ENCODE peak calls at places on chromosomes 2 and 18, in eight cellular contexts. Q is CD4-positive, alpha-beta T cell; D is astrocyte; W is mammary epithelial cell; I is ovary; Y is uterus; H is neural crest cell; R is cardiac muscle cell. O is an unnamed sample.

GRCh38 chr18:7615840-7616239 is 48.7 kb downstream of the PTPRM start:
- DNase-seq in Q (no peak), D (no peak), W (no peak), I (no peak), Y (no peak), H (no peak), R (no peak), O (no peak)

GRCh38 chr18:72086421-72086820 is 457.7 kb downstream of the CBLN2 start:
- DNase-seq in Q (no peak), D (peak; percentile 4), W (no peak), I (no peak), Y (no peak), H (no peak), R (peak; percentile 52), O (no peak)

GRCh38 chr2:26485099-26485498 is 7.2 kb upstream of the OTOF start:
- DNase-seq in Q (no peak), D (no peak), W (no peak), I (no peak), Y (no peak), H (no peak), R (no peak), O (no peak)

GRCh38 chr2:51103205-51103604 is 71.3 kb upstream of the NRXN1 start:
- DNase-seq in Q (no peak), D (peak; percentile 51), W (peak; percentile 5), I (no peak), Y (no peak), H (peak; percentile 2), R (peak; percentile 85), O (no peak)

GRCh38 chr2:71235930-71236587 is 9.2 kb upstream of the PAIP2B start:
- DNase-seq in Q (no peak), D (no peak), W (no peak), I (no peak), Y (no peak), H (no peak), R (no peak), O (no peak)

GRCh38 chr2:78418041-78418440 is 607.5 kb upstream of the REG3G start:
- DNase-seq in Q (no peak), D (no peak), W (no peak), I (no peak), Y (no peak), H (no peak), R (no peak), O (no peak)

GRCh38 chr2:27624943-27625342 is 3.9 kb downstream of the CCDC121 start:
- DNase-seq in Q (no peak), D (no peak), W (no peak), I (no peak), Y (no peak), H (no peak), R (no peak), O (no peak)

GRCh38 chr2:29033656-29034055 is 40.7 kb downstream of the PCARE start:
- DNase-seq in Q (no peak), D (peak; percentile 11), W (no peak), I (no peak), Y (no peak), H (no peak), R (no peak), O (no peak)

GRCh38 chr2:234795974-234796690 is 155.7 kb upstream of the SH3BP4 start:
- DNase-seq in Q (no peak), D (no peak), W (no peak), I (no peak), Y (no peak), H (no peak), R (no peak), O (no peak)

GRCh38 chr2:163801499-163801893 is 65.7 kb upstream of the FIGN start:
- DNase-seq in Q (no peak), D (no peak), W (no peak), I (no peak), Y (no peak), H (no peak), R (no peak), O (no peak)

GRCh38 chr2:28128281-28128950 is 237.9 kb downstream of the BABAM2 start:
- DNase-seq in Q (no peak), D (no peak), W (no peak), I (no peak), Y (no peak), H (no peak), R (no peak), O (no peak)

GRCh38 chr2:127569274-127570065 is 34.0 kb downstream of the MYO7B start:
- DNase-seq in Q (no peak), D (peak; percentile 76), W (peak; percentile 70), I (no peak), Y (no peak), H (no peak), R (no peak), O (no peak)

GRCh38 chr2:25491966-25492532 is 150.3 kb upstream of the DNMT3A start:
- DNase-seq in Q (no peak), D (peak; percentile 79), W (no peak), I (no peak), Y (no peak), H (no peak), R (no peak), O (no peak)

GRCh38 chr2:199457147-199458016 is at the start of gene SATB2:
- DNase-seq in Q (no peak), D (peak; percentile 76), W (peak; percentile 79), I (no peak), Y (no peak), H (peak; percentile 39), R (peak; percentile 61), O (peak; percentile 34)

GRCh38 chr2:100413586-100413985 is 3.9 kb downstream of the CHST10 start:
- DNase-seq in Q (no peak), D (no peak), W (no peak), I (no peak), Y (no peak), H (no peak), R (no peak), O (no peak)

GRCh38 chr2:34447097-34447496 is 848.0 kb upstream of the FAM98A start:
- DNase-seq in Q (no peak), D (no peak), W (no peak), I (no peak), Y (no peak), H (no peak), R (no peak), O (no peak)

GRCh38 chr2:222861411-222862067 is 703 bp downstream of the ACSL3 start:
- DNase-seq in Q (peak; percentile 24), D (no peak), W (peak; percentile 17), I (peak; percentile 48), Y (peak; percentile 55), H (no peak), R (no peak), O (peak; percentile 51)

GRCh38 chr2:61969376-61969775 is 63.9 kb downstream of the COMMD1 start:
- DNase-seq in Q (no peak), D (no peak), W (peak; percentile 28), I (no peak), Y (no peak), H (no peak), R (no peak), O (no peak)

GRCh38 chr2:218276986-218277755 is 6.9 kb downstream of the PNKD start:
- DNase-seq in Q (no peak), D (no peak), W (no peak), I (no peak), Y (no peak), H (no peak), R (no peak), O (no peak)

GRCh38 chr2:222318712-222319575 is 20.1 kb upstream of the PAX3 start:
- DNase-seq in Q (no peak), D (no peak), W (no peak), I (no peak), Y (peak; percentile 58), H (peak; percentile 35), R (peak; percentile 77), O (peak; percentile 75)

GRCh38 chr18:74190086-74190485 is 41.8 kb downstream of the TIMM21 start:
- DNase-seq in Q (no peak), D (peak; percentile 30), W (no peak), I (no peak), Y (no peak), H (no peak), R (no peak), O (no peak)

GRCh38 chr2:191165190-191165643 is 14.4 kb upstream of the STAT4 start:
- DNase-seq in Q (no peak), D (no peak), W (peak; percentile 58), I (no peak), Y (no peak), H (no peak), R (peak; percentile 58), O (peak; percentile 31)

GRCh38 chr2:88843061-88843460 is 151.6 kb downstream of the RPIA start:
- DNase-seq in Q (no peak), D (no peak), W (no peak), I (no peak), Y (no peak), H (no peak), R (no peak), O (no peak)

DNA sequence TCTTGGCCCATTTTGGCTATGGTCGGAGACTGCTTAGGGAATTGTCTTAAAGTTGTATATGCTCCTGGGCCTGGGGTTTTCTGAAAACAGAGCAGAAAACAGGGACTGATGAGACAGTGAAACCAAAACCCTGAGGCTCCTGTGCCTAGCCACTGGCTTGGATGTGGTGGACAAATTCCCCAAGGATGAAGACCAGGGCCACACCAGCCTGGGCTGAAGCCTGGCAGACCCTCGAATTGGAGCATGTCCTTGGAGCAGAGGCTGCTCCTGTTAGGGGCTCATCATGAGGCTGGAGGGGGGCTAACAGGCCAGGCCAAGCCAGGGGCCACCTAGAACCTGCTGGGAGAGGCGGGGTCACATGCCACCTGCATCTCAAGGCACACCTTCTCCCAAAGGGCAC is 68.1 kb downstream of the STPG4 start:
- DNase-seq in Q (no peak), D (no peak), W (no peak), I (no peak), Y (no peak), H (no peak), R (no peak), O (no peak)
- TF ChIP-seq CTCF in Q (no peak), D (no peak), W (no peak), I (no peak), Y (no peak), H (no peak), R (no peak), O (no peak)

GRCh38 chr18:61019902-61020301 is 313.3 kb upstream of the CDH20 start:
- DNase-seq in Q (no peak), D (no peak), W (no peak), I (no peak), Y (no peak), H (no peak), R (no peak), O (no peak)
- TF ChIP-seq CTCF in Q (no peak), D (no peak), W (no peak), I (no peak), Y (no peak), H (no peak), R (no peak), O (no peak)

DNA sequence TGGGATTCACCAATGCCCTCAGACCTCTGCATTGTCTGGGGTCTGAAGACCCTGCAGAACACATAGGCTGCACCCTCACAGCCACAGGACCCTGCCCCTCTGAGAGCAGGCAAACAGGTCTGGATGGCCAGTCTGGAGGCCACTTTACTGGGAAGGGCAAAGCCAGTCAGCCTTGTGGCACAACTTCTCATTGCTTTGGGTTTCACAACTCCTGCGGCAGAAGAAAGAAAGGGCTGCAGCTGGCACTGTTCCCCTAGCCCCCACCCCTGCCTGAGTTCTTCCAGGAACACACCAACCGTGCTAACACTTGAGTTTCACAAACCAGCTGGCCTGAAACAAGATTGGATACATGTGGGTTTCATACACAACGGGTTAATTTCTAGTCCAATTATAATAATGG is 276.5 kb upstream of the MGAT5 start:
- DNase-seq in Q (no peak), D (no peak), W (no peak), I (no peak), Y (no peak), H (no peak), R (no peak), O (no peak)
- TF ChIP-seq CTCF in Q (no peak), D (no peak), W (no peak), I (no peak), Y (no peak), H (no peak), R (no peak), O (no peak)

GRCh38 chr18:36620801-36621200 is 208.0 kb downstream of the TPGS2 start:
- DNase-seq in Q (no peak), D (no peak), W (no peak), I (no peak), Y (no peak), H (no peak), R (no peak), O (no peak)
- TF ChIP-seq CTCF in Q (no peak), D (no peak), W (peak; percentile 32), I (no peak), Y (no peak), H (no peak), R (peak; percentile 9), O (no peak)

O was measured in GM10248.